ENCODE peak calls at places on chromosomes 11 and 22, in four cellular contexts. M, T, G and R are unnamed samples. For H3K9me3 and H3K36me3, the result is how much of the 10 kb centered on the place peaks cover.

GRCh38 chr11:69292221-69292648 is 1.7 kb upstream of the MYEOV start:
- DNase-seq in M (no peak), T (no peak), G (no peak), R (no peak)

GRCh38 chr22:47423861-47424820 is 661.7 kb downstream of the TBC1D22A start:
- DNase-seq in M (no peak), T (no peak), G (no peak), R (no peak)

GRCh38 chr11:17188675-17189074 is 19.1 kb downstream of the PIK3C2A start:
- DNase-seq in M (no peak), T (no peak), G (no peak), R (no peak)

GRCh38 chr11:112523477-112523876 is 262.8 kb upstream of the PLET1 start:
- DNase-seq in M (no peak), T (peak), G (peak), R (peak)

GRCh38 chr11:108895579-108896480 is 231.0 kb downstream of the DDX10 start:
- DNase-seq in M (no peak), T (peak), G (no peak), R (no peak)

GRCh38 chr11:14713518-14714244 is 70.1 kb downstream of the PDE3B start:
- DNase-seq in M (no peak), T (no peak), G (no peak), R (no peak)

GRCh38 chr11:95308512-95309035 is 77.6 kb upstream of the SESN3 start:
- DNase-seq in M (no peak), T (no peak), G (no peak), R (no peak)

GRCh38 chr11:93537767-93538261 is 5.4 kb downstream of the SMCO4 start:
- DNase-seq in M (no peak), T (peak), G (peak), R (no peak)

GRCh38 chr11:94794287-94795168 is 26.4 kb downstream of the AMOTL1 start:
- DNase-seq in M (no peak), T (peak), G (peak), R (peak)

GRCh38 chr11:94100253-94100652 is 28.4 kb upstream of the PANX1 start:
- DNase-seq in M (no peak), T (no peak), G (no peak), R (no peak)

GRCh38 chr11:1705121-1706052 is 8.4 kb downstream of the KRTAP5-6 start:
- DNase-seq in M (no peak), T (peak), G (no peak), R (no peak)

GRCh38 chr22:27975381-27976013 is 56.4 kb upstream of the PITPNB start:
- DNase-seq in M (no peak), T (no peak), G (no peak), R (no peak)

GRCh38 chr11:70122490-70123198 is 44.5 kb downstream of the ANO1 start:
- DNase-seq in M (no peak), T (no peak), G (no peak), R (no peak)

GRCh38 chr11:19929655-19930054 is 217.0 kb downstream of the NAV2 start:
- DNase-seq in M (no peak), T (peak), G (no peak), R (peak)

GRCh38 chr22:32531955-32532818 is 57.6 kb downstream of the FBXO7 start:
- DNase-seq in M (peak), T (peak), G (peak), R (peak)

GRCh38 chr22:46547883-46548244 is 10.4 kb upstream of the CELSR1 start:
- DNase-seq in M (peak), T (peak), G (peak), R (peak)

GRCh38 chr22:41699264-41700104 is at the start of gene MEI1:
- DNase-seq in M (peak), T (no peak), G (peak), R (no peak)

GRCh38 chr11:70603756-70604211 is 205.5 kb downstream of the CTTN start:
- DNase-seq in M (no peak), T (no peak), G (no peak), R (no peak)

GRCh38 chr11:84398017-84398626 is 1112.0 kb upstream of the CCDC90B start:
- DNase-seq in M (no peak), T (peak), G (no peak), R (no peak)

GRCh38 chr11:65021003-65021402 is 6.2 kb upstream of the SNX15 start:
- DNase-seq in M (no peak), T (no peak), G (no peak), R (no peak)

GRCh38 chr11:64369440-64370135 is 10.6 kb downstream of the RPS6KA4 start:
- DNase-seq in M (no peak), T (no peak), G (no peak), R (no peak)

GRCh38 chr11:1548221-1549070 is 23.6 kb downstream of the DUSP8 start:
- DNase-seq in M (no peak), T (peak), G (peak), R (no peak)

GRCh38 chr22:20793386-20794131 is 19.6 kb downstream of the SERPIND1 start:
- DNase-seq in M (no peak), T (no peak), G (no peak), R (no peak)

GRCh38 chr11:69634590-69634989 is 6.4 kb upstream of the CCND1 start:
- DNase-seq in M (no peak), T (no peak), G (no peak), R (no peak)

GRCh38 chr22:42716649-42717127 is 4.0 kb downstream of the A4GALT start:
- DNase-seq in M (no peak), T (no peak), G (no peak), R (no peak)

GRCh38 chr11:19984048-19984742 is 176.1 kb downstream of the DBX1 start:
- DNase-seq in M (no peak), T (no peak), G (no peak), R (no peak)

GRCh38 chr11:10918698-10919097 is 60.8 kb upstream of the ZBED5 start:
- DNase-seq in M (no peak), T (no peak), G (no peak), R (no peak)

GRCh38 chr11:313787-314547 is at the start of gene IFITM1:
- DNase-seq in M (no peak), T (peak), G (no peak), R (no peak)

GRCh38 chr22:27801197-27801615 is 350 bp downstream of the MN1 start:
- DNase-seq in M (no peak), T (peak), G (no peak), R (peak)

GRCh38 chr11:64884019-64884418 is 5.6 kb upstream of the EHD1 start:
- DNase-seq in M (no peak), T (no peak), G (no peak), R (no peak)

GRCh38 chr22:32622004-32622761 is 147.6 kb downstream of the FBXO7 start:
- DNase-seq in M (peak), T (peak), G (peak), R (no peak)

GRCh38 chr22:41197808-41198585 is 7.1 kb upstream of the L3MBTL2 start:
- DNase-seq in M (no peak), T (peak), G (no peak), R (peak)

GRCh38 chr11:86575208-86575855 is 97.1 kb downstream of the ME3 start:
- DNase-seq in M (no peak), T (peak), G (no peak), R (no peak)

GRCh38 chr11:131025020-131025419 is 108.7 kb upstream of the SNX19 start:
- DNase-seq in M (no peak), T (peak), G (no peak), R (no peak)

GRCh38 chr22:29642694-29643093 is 39.3 kb downstream of the NF2 start:
- DNase-seq in M (no peak), T (no peak), G (no peak), R (no peak)

GRCh38 chr22:17098379-17098819 is 13.6 kb downstream of the IL17RA start:
- DNase-seq in M (no peak), T (no peak), G (no peak), R (no peak)

GRCh38 chr11:2393941-2394817 is 6.4 kb upstream of the TSSC4 start:
- DNase-seq in M (no peak), T (no peak), G (no peak), R (no peak)

GRCh38 chr11:73566977-73567755 is 30.7 kb downstream of the FAM168A start:
- DNase-seq in M (no peak), T (no peak), G (no peak), R (no peak)

GRCh38 chr11:2383823-2384722 is 7.0 kb downstream of the CD81 start:
- DNase-seq in M (no peak), T (no peak), G (peak), R (peak)

GRCh38 chr11:5938603-5938965 is 3.5 kb upstream of the OR56A3 start:
- DNase-seq in M (no peak), T (no peak), G (no peak), R (no peak)
- H3K4me3 ChIP-seq in M (no peak), T (no peak), G (no peak), R (no peak)

DNA sequence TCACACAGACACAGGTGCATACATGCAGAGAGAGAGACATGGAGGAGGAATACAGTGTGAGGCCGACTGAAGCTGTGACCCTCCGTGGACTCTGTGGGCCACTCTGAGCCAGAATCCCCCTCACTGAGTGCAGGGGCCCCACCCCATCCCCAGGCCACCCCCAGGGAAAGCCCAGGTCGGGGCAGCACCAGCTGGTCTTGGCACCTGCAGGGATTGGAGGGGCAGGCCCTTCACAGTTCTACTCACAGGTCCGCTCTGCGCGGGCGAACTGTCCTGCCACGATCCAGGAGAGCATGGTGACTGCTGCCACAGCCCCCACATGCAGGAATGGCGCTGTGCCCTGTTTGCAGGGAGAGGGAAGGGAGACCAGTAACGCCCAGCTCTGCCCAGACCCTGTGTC is 16.3 kb upstream of the KLHL35 start:
- DNase-seq in M (no peak), T (no peak), G (no peak), R (no peak)
- H3K9me3 ChIP-seq in M (under half), T (under half), G (under half), R (under half)

DNA sequence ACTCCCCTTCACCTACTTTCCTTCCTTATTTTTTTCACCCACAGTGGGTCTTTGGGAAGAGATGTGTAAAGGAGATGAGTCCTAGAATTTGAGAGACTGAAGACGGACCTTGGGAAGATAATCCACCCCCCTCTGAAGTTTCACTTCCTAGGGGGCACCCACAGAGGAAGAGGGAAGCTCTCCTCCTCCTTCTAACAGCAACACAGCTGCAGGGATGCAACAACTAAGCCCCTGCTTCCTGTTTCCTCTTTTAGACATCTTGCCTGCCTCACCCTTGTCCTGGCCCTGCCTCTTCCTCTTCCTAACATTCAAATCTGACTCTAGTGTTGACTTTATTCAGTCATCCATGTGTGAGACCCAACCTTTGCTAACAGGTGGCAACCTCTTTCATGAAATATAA is 424.6 kb downstream of the BUD13 start:
- DNase-seq in M (no peak), T (no peak), G (no peak), R (no peak)
- H3K36me3 ChIP-seq in M (under half), T (under half), G (under half), R (under half)

GRCh38 chr11:116827461-116827860 is 2.2 kb upstream of the APOC3 start:
- DNase-seq in M (no peak), T (no peak), G (no peak), R (no peak)
- H3K4me3 ChIP-seq in M (no peak), T (no peak), G (no peak), R (no peak)

GRCh38 chr11:91798240-91798639 is 426.4 kb upstream of the FAT3 start:
- DNase-seq in M (no peak), T (no peak), G (no peak), R (no peak)
- H3K9me3 ChIP-seq in M (under half), T (under half), G (under half), R (under half)

GRCh38 chr11:72003776-72004171 is 5.1 kb downstream of the IL18BP start:
- DNase-seq in M (no peak), T (no peak), G (no peak), R (no peak)
- H3K36me3 ChIP-seq in M (under half), T (half or more), G (under half), R (half or more)

GRCh38 chr22:40193429-40194421 is 16.0 kb downstream of the TNRC6B start:
- DNase-seq in M (no peak), T (peak), G (no peak), R (no peak)
- H3K4me3 ChIP-seq in M (no peak), T (no peak), G (no peak), R (no peak)

DNA sequence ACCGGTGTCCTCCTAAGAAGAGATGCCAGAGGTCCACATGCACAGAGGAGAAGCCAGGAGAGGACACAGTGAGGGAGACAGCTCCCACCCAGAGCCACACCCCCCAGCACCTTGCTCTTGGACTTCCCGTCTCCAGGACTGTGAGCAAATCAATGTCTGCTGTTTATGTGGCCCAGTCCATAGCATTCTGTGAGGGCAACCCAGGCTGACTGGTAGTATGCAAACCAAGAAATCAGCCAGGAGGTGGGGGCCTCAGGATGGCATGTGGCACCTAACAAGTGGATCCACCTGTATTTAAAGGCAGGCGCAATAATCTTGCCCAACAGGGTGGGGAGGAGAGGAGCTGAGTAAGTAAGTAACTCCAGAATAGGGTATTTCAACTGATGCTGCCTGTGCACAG is 136.4 kb downstream of the BRD1 start:
- DNase-seq in M (no peak), T (no peak), G (no peak), R (no peak)
- H3K9me3 ChIP-seq in M (under half), T (under half), G (under half), R (under half)

GRCh38 chr11:124622531-124623451 is at the start of gene TBRG1:
- DNase-seq in M (peak), T (peak), G (peak), R (peak)

GRCh38 chr11:124625504-124626168 is 3.0 kb downstream of the TBRG1 start:
- DNase-seq in M (no peak), T (no peak), G (no peak), R (no peak)

GRCh38 chr11:124629961-124630360 is 7.3 kb downstream of the TBRG1 start:
- DNase-seq in M (no peak), T (no peak), G (no peak), R (no peak)

GRCh38 chr11:124623861-124624525 is 1.3 kb downstream of the TBRG1 start:
- DNase-seq in M (no peak), T (peak), G (no peak), R (no peak)

GRCh38 chr11:124627546-124627945 is 4.9 kb downstream of the TBRG1 start:
- DNase-seq in M (no peak), T (no peak), G (no peak), R (no peak)
- H3K36me3 ChIP-seq in M (under half), T (under half), G (under half), R (half or more)

GRCh38 chr11:117969160-117969991 is 16.8 kb upstream of the IL10RA start:
- DNase-seq in M (no peak), T (no peak), G (no peak), R (no peak)
- H3K4me3 ChIP-seq in M (no peak), T (no peak), G (no peak), R (no peak)